ENCODE peak calls at places on chromosomes 16 and 17, in seven cellular contexts. U is A549, Z is K562, Y is GM23338, J is GM12878, O is SK-N-SH, H is HCT116. T is an unnamed sample.

GRCh38 chr16:81003610-81004460 is 2.9 kb downstream of the CMC2 start:
- DNase-seq in U (no peak), Z (no peak), Y (no peak), J (no peak), O (no peak), H (no peak), T (no peak)

GRCh38 chr16:51243836-51244483 is 92.9 kb upstream of the SALL1 start:
- DNase-seq in U (peak; percentile 11), Z (no peak), Y (no peak), J (no peak), O (no peak), H (no peak), T (no peak)

GRCh38 chr16:88753191-88753590 is 31.8 kb downstream of the PIEZO1 start:
- DNase-seq in U (no peak), Z (no peak), Y (no peak), J (no peak), O (no peak), H (no peak), T (no peak)

GRCh38 chr17:74453665-74454196 is 12.7 kb upstream of the CD300A start:
- DNase-seq in U (peak; percentile 77), Z (peak; percentile 99), Y (no peak), J (no peak), O (peak; percentile 99), H (no peak), T (peak; percentile 77)

GRCh38 chr17:56047321-56047720 is 106.0 kb upstream of the ANKFN1 start:
- DNase-seq in U (no peak), Z (no peak), Y (no peak), J (no peak), O (no peak), H (no peak), T (no peak)

GRCh38 chr17:7707858-7708750 is 3.1 kb downstream of the EFNB3 start:
- DNase-seq in U (no peak), Z (no peak), Y (no peak), J (no peak), O (no peak), H (no peak), T (no peak)

GRCh38 chr17:48621410-48622387 is 4.5 kb downstream of the HOXB9 start:
- DNase-seq in U (no peak), Z (no peak), Y (no peak), J (no peak), O (no peak), H (no peak), T (no peak)

GRCh38 chr17:63762106-63763078 is 11.0 kb downstream of the CCDC47 start:
- DNase-seq in U (no peak), Z (no peak), Y (no peak), J (no peak), O (no peak), H (no peak), T (no peak)

GRCh38 chr16:85259115-85259830 is 147.0 kb upstream of the CIBAR2 start:
- DNase-seq in U (no peak), Z (no peak), Y (no peak), J (no peak), O (no peak), H (no peak), T (no peak)

GRCh38 chr17:58415371-58416055 is 1.8 kb downstream of the RNF43 start:
- DNase-seq in U (no peak), Z (no peak), Y (peak; percentile 13), J (no peak), O (peak; percentile 11), H (no peak), T (no peak)

GRCh38 chr16:50685456-50686058 is 4.4 kb upstream of the SNX20 start:
- DNase-seq in U (no peak), Z (no peak), Y (no peak), J (no peak), O (no peak), H (no peak), T (peak; percentile 89)

GRCh38 chr17:72520665-72521303 is 400.0 kb downstream of the SOX9 start:
- DNase-seq in U (no peak), Z (no peak), Y (no peak), J (no peak), O (no peak), H (no peak), T (no peak)

GRCh38 chr17:67628580-67629013 is 89.1 kb upstream of the NOL11 start:
- DNase-seq in U (peak; percentile 20), Z (no peak), Y (peak; percentile 55), J (no peak), O (peak; percentile 64), H (no peak), T (no peak)

GRCh38 chr17:8189041-8189710 is 804 bp downstream of the BORCS6 start:
- DNase-seq in U (no peak), Z (no peak), Y (no peak), J (no peak), O (no peak), H (no peak), T (no peak)

GRCh38 chr17:29004081-29004692 is 1.6 kb downstream of the SEZ6 start:
- DNase-seq in U (peak; percentile 30), Z (no peak), Y (peak; percentile 51), J (no peak), O (no peak), H (no peak), T (no peak)

GRCh38 chr17:58332720-58333395 is 4.3 kb upstream of the TSPOAP1 start:
- DNase-seq in U (no peak), Z (no peak), Y (no peak), J (no peak), O (peak; percentile 28), H (no peak), T (peak; percentile 91)

GRCh38 chr16:17304124-17304813 is 166.5 kb downstream of the XYLT1 start:
- DNase-seq in U (no peak), Z (no peak), Y (no peak), J (no peak), O (no peak), H (peak; percentile 22), T (no peak)
- TF ChIP-seq REST in U (no peak), Z (no peak), Y (no peak), J (no peak), O (no peak), H (no peak), T (no peak)

DNA sequence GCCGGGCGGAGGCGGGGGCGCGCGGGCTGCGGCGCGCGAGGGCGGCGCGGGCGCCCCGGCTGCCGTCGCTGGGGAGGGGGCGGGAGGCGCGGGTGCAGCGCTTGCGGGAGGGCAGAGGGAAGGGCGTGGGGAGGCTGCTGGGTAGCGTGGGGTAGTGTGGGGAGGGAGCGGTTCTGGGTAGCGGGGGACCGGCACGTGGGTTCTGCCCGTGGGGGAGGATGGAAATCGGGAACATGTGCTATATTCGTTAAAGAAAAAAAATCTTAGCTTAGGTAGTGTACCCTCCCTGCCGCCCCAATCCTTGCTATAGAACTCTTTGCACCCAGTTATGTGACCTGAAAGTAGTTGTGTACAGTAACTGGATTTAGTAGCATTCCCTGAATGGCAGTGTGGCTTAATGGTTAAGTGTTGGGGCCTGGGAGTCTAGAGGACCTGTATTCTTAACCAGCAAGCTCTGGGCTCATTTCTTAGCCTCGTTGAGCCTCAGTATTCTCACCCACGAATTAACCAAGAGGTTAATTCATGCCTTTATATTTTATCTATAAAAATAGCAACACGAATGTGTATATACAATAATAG is 644 bp downstream of the RABEP1 start:
- DNase-seq in U (peak; percentile 47), Z (peak; percentile 72), Y (peak; percentile 12), J (no peak), O (no peak), H (no peak), T (no peak)
- TF ChIP-seq REST in U (no peak), Z (no peak), Y (no peak), J (no peak), O (no peak), H (no peak), T (no peak)

GRCh38 chr16:47916266-47916665 is 239.5 kb downstream of the ABCC12 start:
- DNase-seq in U (no peak), Z (no peak), Y (no peak), J (no peak), O (no peak), H (no peak), T (no peak)

GRCh38 chr16:47920709-47921108 is 235.1 kb downstream of the ABCC12 start:
- DNase-seq in U (peak; percentile 20), Z (no peak), Y (no peak), J (no peak), O (no peak), H (no peak), T (no peak)

GRCh38 chr16:47921535-47921934 is 234.3 kb downstream of the ABCC12 start:
- DNase-seq in U (no peak), Z (no peak), Y (no peak), J (no peak), O (no peak), H (no peak), T (no peak)

GRCh38 chr16:47917118-47917517 is 238.7 kb downstream of the ABCC12 start:
- DNase-seq in U (no peak), Z (no peak), Y (no peak), J (no peak), O (no peak), H (no peak), T (no peak)
- TF ChIP-seq REST in U (no peak), Z (no peak), Y (no peak), J (no peak), O (no peak), H (no peak), T (no peak)

GRCh38 chr17:3935140-3935542 is 18.9 kb upstream of the P2RX1 start:
- DNase-seq in U (peak; percentile 87), Z (peak; percentile 41), Y (peak; percentile 93), J (no peak), O (peak; percentile 75), H (peak; percentile 41), T (no peak)
- TF ChIP-seq REST in U (no peak), Z (no peak), Y (no peak), J (no peak), O (no peak), H (no peak), T (no peak)

DNA sequence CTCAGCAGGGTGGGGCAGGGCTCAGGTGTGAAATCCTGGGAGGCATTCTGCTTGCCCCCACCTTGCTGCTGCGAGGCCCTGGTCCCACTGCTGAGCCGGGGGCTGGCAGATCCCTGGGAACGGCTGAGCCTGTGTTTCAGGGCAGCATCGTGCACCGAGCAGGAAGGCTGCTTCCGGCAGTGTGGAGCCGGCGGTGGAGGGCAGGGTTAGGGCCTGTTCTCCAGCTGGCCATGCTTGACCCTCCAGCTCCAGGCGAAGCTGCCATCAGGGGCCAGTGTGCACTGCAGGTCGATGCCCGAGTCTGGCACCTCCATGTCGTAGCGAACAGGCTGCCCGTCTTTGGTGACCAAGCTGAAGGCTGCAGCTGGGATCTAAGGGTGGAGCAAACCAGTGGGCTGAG is 2.5 kb upstream of the SPATA32 start:
- DNase-seq in U (no peak), Z (no peak), Y (no peak), J (no peak), O (no peak), H (no peak), T (no peak)
- TF ChIP-seq REST in U (no peak), Z (no peak), Y (no peak), J (no peak), O (no peak), H (no peak), T (no peak)

DNA sequence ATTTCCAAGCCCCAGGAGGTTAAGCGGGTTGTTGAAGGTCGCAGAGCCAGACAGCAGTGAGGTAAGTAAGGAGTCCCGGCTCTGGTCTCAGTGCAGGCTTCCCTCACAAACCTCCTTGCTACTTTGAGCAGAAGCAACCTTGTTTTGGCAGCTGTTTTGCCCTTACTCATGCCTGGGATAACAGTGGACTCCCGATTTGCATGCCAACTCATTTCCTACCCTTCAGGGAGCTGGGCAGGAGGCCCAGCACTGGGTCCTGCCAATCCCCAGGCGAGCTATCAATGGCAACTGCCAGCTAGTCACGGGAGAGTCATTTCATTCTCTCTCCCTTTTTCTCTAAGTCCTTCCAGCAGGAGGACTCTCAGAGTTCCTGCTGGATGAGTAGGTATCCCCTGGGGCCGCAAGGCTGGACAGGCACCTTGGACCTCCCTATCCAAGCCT is 72.0 kb upstream of the KSR1 start:
- DNase-seq in U (peak; percentile 67), Z (no peak), Y (no peak), J (no peak), O (no peak), H (no peak), T (no peak)
- TF ChIP-seq REST in U (no peak), Z (no peak), Y (no peak), J (no peak), O (peak; percentile 27), H (no peak), T (no peak)

T was measured in HL-60.